ENCODE peak calls at places on chromosome 3, in five cellular contexts. C, Z, Q, O and L are unnamed samples.

GRCh38 chr3:15602146-15602536 is 596 bp downstream of the BTD start:
- ATAC-seq in C (peak; percentile 48), Z (peak; percentile 4), Q (peak; percentile 13), O (peak; percentile 21), L (peak; percentile 8)

GRCh38 chr3:37787027-37787868 is 74.4 kb upstream of the CTDSPL start:
- ATAC-seq in C (no peak), Z (peak; percentile 63), Q (no peak), O (peak; percentile 84), L (peak; percentile 82)

GRCh38 chr3:167930453-167930852 is 165.3 kb downstream of the GOLIM4 start:
- ATAC-seq in C (no peak), Z (no peak), Q (no peak), O (no peak), L (no peak)

GRCh38 chr3:60909526-60909925 is 341.7 kb downstream of the FHIT start:
- ATAC-seq in C (no peak), Z (no peak), Q (no peak), O (no peak), L (no peak)

GRCh38 chr3:114519415-114519814 is 225.6 kb downstream of the TIGIT start:
- ATAC-seq in C (no peak), Z (peak; percentile 92), Q (peak; percentile 65), O (peak; percentile 84), L (peak; percentile 60)

GRCh38 chr3:105967117-105967516 is 98.3 kb upstream of the CBLB start:
- ATAC-seq in C (no peak), Z (no peak), Q (peak; percentile 42), O (peak; percentile 39), L (no peak)

GRCh38 chr3:133505813-133506212 is 67.7 kb upstream of the CDV3 start:
- ATAC-seq in C (no peak), Z (no peak), Q (no peak), O (no peak), L (no peak)

GRCh38 chr3:46264002-46264401 is 21.7 kb downstream of the CCR3 start:
- ATAC-seq in C (no peak), Z (no peak), Q (no peak), O (no peak), L (no peak)

GRCh38 chr3:10223676-10224639 is 24.3 kb upstream of the TATDN2 start:
- ATAC-seq in C (no peak), Z (no peak), Q (no peak), O (no peak), L (no peak)

GRCh38 chr3:129606522-129607390 is at the start of gene PLXND1:
- ATAC-seq in C (peak; percentile 73), Z (peak; percentile 61), Q (peak; percentile 71), O (peak; percentile 67), L (peak; percentile 76)
- TF ChIP-seq POLR2A in C (peak; percentile 71), Z (peak; percentile 50), Q (no peak), O (peak; percentile 60), L (peak; percentile 36)

DNA sequence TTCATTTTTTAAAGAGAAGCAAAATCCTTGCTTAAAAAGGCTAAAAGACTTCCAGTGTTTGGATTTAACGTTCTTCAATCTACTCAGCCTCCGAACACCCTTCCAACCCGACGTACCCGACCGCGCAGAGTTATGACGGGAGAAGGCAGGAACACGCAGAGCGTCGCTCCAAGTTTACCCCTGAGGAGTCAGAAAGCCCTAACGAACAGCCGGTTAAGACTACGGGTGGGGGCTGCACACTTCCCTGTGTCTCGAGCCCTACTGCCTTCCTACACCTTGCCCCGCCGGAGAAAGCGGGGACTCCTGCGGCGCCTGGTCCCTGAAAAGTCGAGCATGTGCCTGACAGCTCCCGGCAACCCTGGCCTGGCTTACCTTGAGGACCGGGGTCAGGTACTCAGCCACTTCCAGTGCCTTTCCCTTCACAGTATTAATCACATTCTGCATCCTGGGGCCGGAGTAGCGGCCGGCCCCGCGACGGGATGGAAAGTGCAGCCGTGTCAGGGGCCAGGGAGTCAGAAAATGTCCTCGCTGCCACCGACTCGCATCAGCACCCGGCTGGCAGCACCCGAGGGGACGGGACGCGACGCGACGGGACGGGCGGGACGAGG is 573 bp downstream of the ATG3 start:
- ATAC-seq in C (peak; percentile 71), Z (peak; percentile 60), Q (peak; percentile 38), O (peak; percentile 68), L (peak; percentile 52)
- TF ChIP-seq POLR2A in C (peak; percentile 34), Z (no peak), Q (peak; percentile 43), O (no peak), L (no peak)

GRCh38 chr3:98843301-98843959 is 58.1 kb downstream of the DCBLD2 start:
- ATAC-seq in C (no peak), Z (no peak), Q (peak; percentile 42), O (no peak), L (no peak)

GRCh38 chr3:98846101-98846500 is 55.4 kb downstream of the DCBLD2 start:
- ATAC-seq in C (no peak), Z (no peak), Q (peak; percentile 59), O (no peak), L (no peak)

DNA sequence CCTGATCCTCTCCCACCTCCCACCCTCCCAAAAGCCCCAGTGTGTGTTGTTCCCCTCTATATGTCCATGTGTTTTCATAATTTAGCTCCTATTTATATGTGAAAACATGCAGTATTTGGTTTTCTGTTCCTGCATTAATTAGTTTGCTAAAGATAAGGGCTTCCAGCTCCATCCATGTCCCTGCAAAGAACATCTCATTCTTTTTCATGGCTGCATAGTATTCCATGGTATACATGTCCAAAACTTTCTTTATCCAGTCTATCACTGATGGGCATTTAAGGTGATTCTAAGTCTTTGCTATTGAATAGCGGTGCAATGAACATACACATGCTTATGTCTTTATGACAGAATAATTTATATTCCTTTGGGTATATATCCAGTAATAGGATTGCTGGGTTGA is 53.4 kb downstream of the DCBLD2 start:
- ATAC-seq in C (no peak), Z (no peak), Q (no peak), O (no peak), L (no peak)
- TF ChIP-seq POLR2A in C (no peak), Z (no peak), Q (no peak), O (no peak), L (no peak)

GRCh38 chr3:45224824-45225464 is 1.1 kb downstream of the TMEM158 start:
- ATAC-seq in C (peak; percentile 84), Z (peak; percentile 77), Q (peak; percentile 64), O (peak; percentile 76), L (peak; percentile 56)

GRCh38 chr3:45225465-45226205 is 452 bp downstream of the TMEM158 start:
- ATAC-seq in C (peak; percentile 6), Z (peak; percentile 33), Q (peak; percentile 44), O (no peak), L (peak; percentile 57)

GRCh38 chr3:45227946-45228345 is 1.9 kb upstream of the TMEM158 start:
- ATAC-seq in C (no peak), Z (no peak), Q (no peak), O (no peak), L (no peak)

GRCh38 chr3:45227131-45227819 is 1.2 kb upstream of the TMEM158 start:
- ATAC-seq in C (no peak), Z (no peak), Q (no peak), O (no peak), L (no peak)

DNA sequence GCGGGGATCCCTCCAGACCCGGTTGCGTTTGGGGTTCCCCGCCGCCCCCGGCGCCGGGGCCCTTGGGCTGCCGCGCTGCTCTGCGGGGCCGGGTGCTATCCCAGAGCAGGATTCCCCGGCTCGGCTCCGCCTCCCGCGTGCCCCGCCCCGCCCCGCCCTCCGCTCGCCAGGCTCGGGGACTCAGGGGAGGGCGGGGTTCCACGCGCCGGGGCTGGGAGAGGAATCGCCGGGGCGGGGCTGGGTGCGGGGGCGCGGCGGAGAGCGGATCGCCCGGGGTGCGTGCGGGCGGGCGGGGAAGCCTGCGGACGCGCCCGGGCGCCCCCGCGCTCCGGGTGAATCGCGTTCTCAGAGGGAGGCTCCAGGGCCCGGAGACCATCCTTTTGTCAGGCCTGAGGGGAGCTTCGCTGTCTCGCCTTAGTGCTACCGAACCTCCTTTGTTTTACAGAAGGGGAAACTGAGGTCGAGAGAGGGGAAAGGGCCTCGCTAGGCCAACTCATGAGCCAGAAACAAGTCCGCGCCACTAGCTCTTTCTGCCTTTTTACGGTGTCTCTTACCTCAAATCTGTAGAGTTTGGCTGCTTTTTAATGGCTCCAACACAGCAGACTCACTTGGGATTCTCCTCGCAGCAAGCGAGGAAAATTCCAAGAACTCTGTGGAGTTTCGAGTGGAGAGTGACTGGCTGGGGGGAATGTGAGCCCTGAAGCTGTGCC is at the start of gene TMEM158:
- ATAC-seq in C (peak; percentile 91), Z (peak; percentile 81), Q (peak; percentile 92), O (peak; percentile 95), L (peak; percentile 91)
- TF ChIP-seq POLR2A in C (no peak), Z (no peak), Q (peak; percentile 79), O (no peak), L (peak; percentile 13)

DNA sequence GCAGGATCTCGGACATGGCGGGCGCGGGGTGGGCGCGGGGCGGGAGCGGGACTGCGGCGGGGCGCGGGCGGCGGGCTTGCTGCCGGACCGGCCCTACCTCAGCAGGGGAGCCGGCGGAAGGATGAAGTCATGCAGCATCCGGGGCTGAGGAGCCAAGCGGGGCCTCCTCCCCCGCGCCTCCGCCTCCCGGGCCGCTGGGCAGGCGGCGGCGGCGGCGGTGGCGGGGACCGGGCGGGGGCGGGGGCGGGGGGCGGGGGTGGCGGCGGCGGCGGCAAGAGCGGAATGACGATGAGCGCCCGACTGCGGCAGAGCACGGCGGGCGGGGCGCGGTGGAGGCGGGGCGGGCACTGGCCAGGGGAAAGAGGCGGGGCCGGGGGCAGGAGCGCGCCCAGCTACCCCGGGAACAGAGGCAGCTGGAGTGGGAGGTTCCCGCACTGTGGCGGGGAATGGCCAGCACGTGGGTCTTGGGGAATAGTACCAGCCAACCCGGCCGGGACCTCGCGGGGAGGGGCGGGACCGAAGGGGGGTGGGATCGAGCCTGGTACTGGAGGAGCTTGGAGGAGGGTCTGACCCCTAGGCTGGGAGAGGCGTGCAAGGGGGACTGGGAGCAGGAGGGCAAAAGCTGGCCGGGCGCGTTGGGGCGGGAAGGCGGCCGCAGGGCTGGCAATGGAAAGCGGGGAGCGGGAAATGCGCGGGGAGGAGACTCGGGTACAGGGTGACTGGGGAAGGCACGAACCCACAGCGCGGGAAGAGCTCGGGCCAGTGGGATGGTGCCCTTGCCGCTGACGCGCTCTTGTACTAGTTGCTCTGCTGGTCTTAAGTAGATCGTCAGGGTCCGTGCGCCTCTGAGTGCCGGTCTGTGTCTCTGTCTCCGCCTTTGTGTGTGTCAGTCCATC is at the start of gene CAMK2N2:
- ATAC-seq in C (peak; percentile 76), Z (peak; percentile 83), Q (peak; percentile 84), O (peak; percentile 74), L (peak; percentile 59)
- TF ChIP-seq POLR2A in C (no peak), Z (peak; percentile 95), Q (no peak), O (no peak), L (no peak)